ENCODE peak calls at places on chromosomes 5 and 9, in eight cellular contexts. T is colonic mucosa; G is cardiac muscle cell; O is H1; R is epithelial cell of esophagus; I is CD4-positive, alpha-beta T cell; M is sigmoid colon; K is Calu3. W is an unnamed sample.

GRCh38 chr9:31799953-31800609 is 584.4 kb upstream of the ACO1 start:
- DNase-seq in T (no peak), G (peak; percentile 60), O (peak; percentile 33), R (peak; percentile 66), I (no peak), M (no peak), K (no peak), W (no peak)

GRCh38 chr5:178487911-178488310 is 102.3 kb downstream of the COL23A1 start:
- DNase-seq in T (no peak), G (no peak), O (no peak), R (no peak), I (no peak), M (no peak), K (no peak), W (no peak)

GRCh38 chr5:1394881-1395860 is 50.1 kb downstream of the SLC6A3 start:
- DNase-seq in T (no peak), G (no peak), O (no peak), R (no peak), I (no peak), M (no peak), K (no peak), W (no peak)

GRCh38 chr5:137754236-137754960 is at the start of gene HNRNPA0:
- DNase-seq in T (peak; percentile 97), G (peak; percentile 98), O (peak; percentile 82), R (peak; percentile 98), I (peak; percentile 95), M (peak; percentile 98), K (peak; percentile 98), W (peak; percentile 98)

GRCh38 chr9:136240941-136241340 is 4.7 kb downstream of the QSOX2 start:
- DNase-seq in T (no peak), G (no peak), O (no peak), R (no peak), I (no peak), M (no peak), K (no peak), W (no peak)

GRCh38 chr9:89593776-89594427 is 10.9 kb upstream of the GADD45G start:
- DNase-seq in T (peak; percentile 66), G (peak; percentile 74), O (no peak), R (peak; percentile 42), I (peak; percentile 44), M (no peak), K (peak; percentile 73), W (peak; percentile 84)

GRCh38 chr5:33049845-33050244 is 338.7 kb downstream of the NPR3 start:
- DNase-seq in T (no peak), G (no peak), O (no peak), R (peak; percentile 93), I (no peak), M (no peak), K (peak; percentile 42), W (no peak)

GRCh38 chr9:113376634-113377531 is at the start of gene HDHD3:
- DNase-seq in T (peak; percentile 92), G (peak; percentile 90), O (peak; percentile 73), R (peak; percentile 86), I (peak; percentile 50), M (peak; percentile 93), K (peak; percentile 84), W (no peak)

GRCh38 chr9:110152704-110153374 is 55.1 kb downstream of the C9orf152 start:
- DNase-seq in T (peak; percentile 37), G (peak; percentile 74), O (no peak), R (peak; percentile 69), I (no peak), M (no peak), K (peak; percentile 28), W (no peak)

GRCh38 chr5:94928891-94929290 is 310.4 kb downstream of the SLF1 start:
- DNase-seq in T (no peak), G (no peak), O (no peak), R (peak; percentile 55), I (no peak), M (no peak), K (no peak), W (no peak)

GRCh38 chr5:433836-434235 is 9.1 kb upstream of the EXOC3 start:
- DNase-seq in T (no peak), G (no peak), O (no peak), R (no peak), I (no peak), M (peak; percentile 51), K (no peak), W (no peak)

GRCh38 chr5:31531543-31531887 is 378 bp downstream of the DROSHA start:
- DNase-seq in T (peak; percentile 33), G (peak; percentile 44), O (no peak), R (peak; percentile 42), I (no peak), M (peak; percentile 67), K (peak; percentile 24), W (no peak)

GRCh38 chr5:180468732-180469585 is 25.2 kb upstream of the CNOT6 start:
- DNase-seq in T (no peak), G (no peak), O (no peak), R (no peak), I (no peak), M (no peak), K (no peak), W (no peak)

GRCh38 chr9:8382266-8382665 is 582.7 kb upstream of the DMAC1 start:
- DNase-seq in T (no peak), G (no peak), O (no peak), R (no peak), I (no peak), M (no peak), K (no peak), W (no peak)

GRCh38 chr9:132595319-132595718 is 12.9 kb downstream of the BARHL1 start:
- DNase-seq in T (no peak), G (no peak), O (no peak), R (no peak), I (no peak), M (no peak), K (no peak), W (no peak)

GRCh38 chr9:106643211-106643930 is 219.6 kb upstream of the ZNF462 start:
- DNase-seq in T (no peak), G (no peak), O (no peak), R (no peak), I (no peak), M (no peak), K (no peak), W (no peak)

GRCh38 chr9:106653111-106653697 is 209.8 kb upstream of the ZNF462 start:
- DNase-seq in T (no peak), G (no peak), O (no peak), R (no peak), I (no peak), M (no peak), K (no peak), W (no peak)

GRCh38 chr9:106649664-106650063 is 213.3 kb upstream of the ZNF462 start:
- DNase-seq in T (no peak), G (no peak), O (no peak), R (no peak), I (no peak), M (no peak), K (no peak), W (no peak)

GRCh38 chr9:106644661-106645060 is 218.3 kb upstream of the ZNF462 start:
- DNase-seq in T (no peak), G (no peak), O (no peak), R (no peak), I (no peak), M (no peak), K (no peak), W (no peak)

DNA sequence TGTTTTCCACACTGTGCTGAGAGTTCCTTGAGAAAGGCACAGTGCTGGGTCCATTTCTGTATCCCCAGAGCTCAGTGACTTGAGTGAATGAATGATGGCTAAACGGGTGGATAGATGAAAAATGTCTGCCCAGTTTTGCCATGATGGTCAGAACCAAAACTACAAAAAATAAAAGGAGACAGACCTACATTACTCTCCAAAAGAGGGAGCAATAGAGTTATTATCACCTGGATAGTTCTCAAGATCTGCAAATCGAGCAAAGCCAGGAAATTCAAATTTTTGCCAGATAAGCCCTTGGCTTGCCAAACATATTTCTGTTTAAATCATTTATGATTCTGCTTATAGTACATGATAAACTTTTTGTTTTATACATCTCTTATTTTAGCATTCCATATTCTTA is 214.2 kb upstream of the ZNF462 start:
- DNase-seq in T (no peak), G (no peak), O (no peak), R (peak; percentile 47), I (no peak), M (no peak), K (no peak), W (no peak)
- TF ChIP-seq CTCF in T (no peak), G (peak; percentile 39), O (peak; percentile 17), R (peak; percentile 51), I (no peak), M (peak; percentile 5), K (no peak), W (peak; percentile 52)

DNA sequence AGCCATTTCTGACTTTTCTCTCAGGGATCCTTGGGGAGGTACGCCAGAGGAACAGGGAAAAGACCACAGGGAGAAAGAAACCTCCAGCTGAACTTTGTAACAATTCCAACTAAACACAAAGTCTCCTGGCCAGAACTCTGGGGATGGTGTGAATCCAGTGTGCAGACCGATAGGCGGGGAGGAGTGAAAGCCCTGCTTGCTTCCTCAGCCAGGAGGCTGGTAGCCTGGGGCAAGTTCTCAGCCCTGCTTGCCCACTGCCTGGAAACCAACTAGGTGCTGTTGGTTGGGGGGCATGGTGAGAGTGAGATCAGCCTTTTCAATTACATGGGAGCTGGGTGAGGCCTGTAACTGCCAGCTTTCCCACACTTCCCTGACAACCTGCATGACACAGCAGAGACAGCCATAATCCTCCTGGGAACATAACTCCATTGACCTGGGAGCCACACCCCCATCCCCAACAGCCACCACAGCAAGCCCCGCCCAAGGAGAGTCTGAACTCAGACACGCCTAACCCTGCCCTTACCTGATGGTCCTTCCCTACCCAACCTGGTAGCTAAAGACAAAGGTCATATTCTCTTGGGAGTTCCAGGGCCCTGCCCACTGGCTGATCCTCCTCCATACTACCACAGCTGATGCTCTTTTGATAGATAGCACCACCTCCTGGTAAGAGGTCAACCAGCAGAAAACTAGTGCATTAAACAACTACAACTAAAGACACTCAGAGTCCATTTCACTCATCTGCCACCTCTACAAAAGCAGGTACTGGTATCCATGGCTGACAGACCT is 100.1 kb upstream of the TNFAIP8 start:
- DNase-seq in T (peak; percentile 87), G (no peak), O (peak; percentile 74), R (peak; percentile 85), I (no peak), M (no peak), K (no peak), W (no peak)
- TF ChIP-seq CTCF in T (peak; percentile 36), G (peak; percentile 34), O (peak; percentile 79), R (peak; percentile 51), I (no peak), M (no peak), K (no peak), W (no peak)

GRCh38 chr5:115402092-115402491 is 105.6 kb upstream of the CCDC112 start:
- DNase-seq in T (no peak), G (no peak), O (no peak), R (no peak), I (no peak), M (no peak), K (no peak), W (no peak)
- TF ChIP-seq CTCF in T (no peak), G (no peak), O (no peak), R (no peak), I (no peak), M (no peak), K (no peak), W (no peak)

GRCh38 chr9:104608336-104608735 is 2.9 kb upstream of the OR13C2 start:
- DNase-seq in T (no peak), G (no peak), O (no peak), R (peak; percentile 2), I (no peak), M (no peak), K (no peak), W (no peak)
- TF ChIP-seq CTCF in T (no peak), G (no peak), O (peak; percentile 25), R (peak; percentile 13), I (no peak), M (no peak), K (no peak), W (peak; percentile 32)